ENCODE peak calls at places on chromosomes 5 and 9, in eight cellular contexts. One of them, this sample, is unnamed.

GRCh38 chr5:87210076-87210475 is 57.6 kb upstream of the RASA1 start:
- DNase-seq in prostate gland: no peak
- DNase-seq in H1: no peak
- DNase-seq in tibial nerve: no peak
- DNase-seq in uterus: no peak
- DNase-seq in stomach: no peak
- DNase-seq in breast epithelium: no peak
- DNase-seq in suprapubic skin: no peak
- DNase-seq in this sample: no peak

GRCh38 chr9:107389617-107390071 is 99.9 kb downstream of the KLF4 start:
- DNase-seq in tibial nerve: peak; percentile 42
- DNase-seq in uterus: peak; percentile 69
- DNase-seq in H1: no peak
- DNase-seq in suprapubic skin: no peak
- DNase-seq in prostate gland: peak; percentile 85
- DNase-seq in stomach: peak; percentile 78
- DNase-seq in breast epithelium: peak; percentile 92
- DNase-seq in this sample: no peak

GRCh38 chr9:137045294-137046093 is 483 bp downstream of the NPDC1 start:
- DNase-seq in uterus: no peak
- DNase-seq in tibial nerve: no peak
- DNase-seq in stomach: no peak
- DNase-seq in breast epithelium: no peak
- DNase-seq in H1: no peak
- DNase-seq in suprapubic skin: no peak
- DNase-seq in prostate gland: no peak
- DNase-seq in this sample: no peak

GRCh38 chr5:119049824-119050449 is 20.9 kb upstream of the DMXL1 start:
- DNase-seq in H1: no peak
- DNase-seq in stomach: no peak
- DNase-seq in breast epithelium: no peak
- DNase-seq in uterus: no peak
- DNase-seq in tibial nerve: no peak
- DNase-seq in suprapubic skin: no peak
- DNase-seq in prostate gland: no peak
- DNase-seq in this sample: no peak

GRCh38 chr5:126552614-126553013 is 42.4 kb downstream of the ALDH7A1 start:
- DNase-seq in tibial nerve: no peak
- DNase-seq in breast epithelium: no peak
- DNase-seq in stomach: no peak
- DNase-seq in H1: no peak
- DNase-seq in prostate gland: no peak
- DNase-seq in suprapubic skin: no peak
- DNase-seq in uterus: no peak
- DNase-seq in this sample: no peak

GRCh38 chr9:68822596-68823165 is 117.6 kb downstream of the PIP5K1B start:
- DNase-seq in H1: no peak
- DNase-seq in tibial nerve: no peak
- DNase-seq in stomach: peak; percentile 62
- DNase-seq in uterus: no peak
- DNase-seq in suprapubic skin: no peak
- DNase-seq in breast epithelium: no peak
- DNase-seq in prostate gland: no peak
- DNase-seq in this sample: no peak

GRCh38 chr9:131045300-131046092 is 36.5 kb downstream of the LAMC3 start:
- DNase-seq in tibial nerve: no peak
- DNase-seq in prostate gland: no peak
- DNase-seq in H1: no peak
- DNase-seq in suprapubic skin: no peak
- DNase-seq in uterus: no peak
- DNase-seq in stomach: no peak
- DNase-seq in breast epithelium: no peak
- DNase-seq in this sample: no peak

GRCh38 chr5:139908749-139909148 is 113.1 kb downstream of the PSD2 start:
- DNase-seq in prostate gland: peak; percentile 24
- DNase-seq in uterus: no peak
- DNase-seq in breast epithelium: peak; percentile 57
- DNase-seq in H1: no peak
- DNase-seq in suprapubic skin: no peak
- DNase-seq in tibial nerve: no peak
- DNase-seq in stomach: peak; percentile 13
- DNase-seq in this sample: no peak

GRCh38 chr9:129343697-129344375 is 165.8 kb upstream of the IER5L start:
- DNase-seq in breast epithelium: peak; percentile 61
- DNase-seq in tibial nerve: peak; percentile 46
- DNase-seq in uterus: peak; percentile 76
- DNase-seq in stomach: peak; percentile 42
- DNase-seq in suprapubic skin: no peak
- DNase-seq in prostate gland: no peak
- DNase-seq in H1: no peak
- DNase-seq in this sample: no peak

GRCh38 chr9:33192493-33193245 is 25.5 kb upstream of the B4GALT1 start:
- DNase-seq in H1: no peak
- DNase-seq in uterus: no peak
- DNase-seq in breast epithelium: no peak
- DNase-seq in suprapubic skin: no peak
- DNase-seq in stomach: no peak
- DNase-seq in prostate gland: no peak
- DNase-seq in tibial nerve: no peak
- DNase-seq in this sample: no peak

GRCh38 chr9:35729101-35729500 is 2.9 kb downstream of the TLN1 start:
- DNase-seq in suprapubic skin: no peak
- DNase-seq in tibial nerve: no peak
- DNase-seq in stomach: no peak
- DNase-seq in uterus: no peak
- DNase-seq in H1: no peak
- DNase-seq in breast epithelium: no peak
- DNase-seq in prostate gland: no peak
- DNase-seq in this sample: no peak
- TF ChIP-seq CTCF in suprapubic skin: no peak
- TF ChIP-seq CTCF in tibial nerve: no peak
- TF ChIP-seq CTCF in stomach: no peak
- TF ChIP-seq CTCF in uterus: no peak
- TF ChIP-seq CTCF in H1: no peak
- TF ChIP-seq CTCF in breast epithelium: no peak
- TF ChIP-seq CTCF in prostate gland: no peak
- TF ChIP-seq CTCF in this sample: no peak

GRCh38 chr9:127777368-127777960 is 1.0 kb downstream of the SH2D3C start:
- DNase-seq in suprapubic skin: no peak
- DNase-seq in tibial nerve: no peak
- DNase-seq in prostate gland: no peak
- DNase-seq in stomach: no peak
- DNase-seq in uterus: no peak
- DNase-seq in H1: no peak
- DNase-seq in breast epithelium: no peak
- DNase-seq in this sample: no peak
- TF ChIP-seq POLR2A in suprapubic skin: no peak
- TF ChIP-seq POLR2A in tibial nerve: no peak
- TF ChIP-seq POLR2A in prostate gland: no peak
- TF ChIP-seq POLR2A in stomach: no peak
- TF ChIP-seq POLR2A in uterus: no peak
- TF ChIP-seq POLR2A in H1: no peak
- TF ChIP-seq POLR2A in breast epithelium: no peak
- TF ChIP-seq POLR2A in this sample: no peak

DNA sequence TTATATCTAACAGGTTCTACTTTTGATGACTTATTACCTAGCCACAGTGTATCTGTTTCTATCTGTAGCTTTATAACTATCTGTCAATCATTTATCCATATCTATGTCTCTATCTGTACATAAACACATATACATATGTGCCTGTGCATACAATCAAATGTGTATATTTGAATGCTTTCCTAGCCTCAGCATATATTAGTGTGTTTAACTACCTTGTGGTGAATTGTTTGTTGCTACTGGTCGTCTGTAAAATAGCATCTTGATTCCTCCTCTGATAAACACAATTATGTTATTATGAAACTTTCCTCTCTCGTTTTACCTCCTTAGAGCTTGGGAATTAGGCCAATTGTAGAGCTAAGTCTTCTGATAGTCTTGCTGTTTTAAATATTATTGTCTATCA is 44.4 kb downstream of the PARP8 start:
- DNase-seq in tibial nerve: no peak
- DNase-seq in prostate gland: no peak
- DNase-seq in suprapubic skin: no peak
- DNase-seq in stomach: no peak
- DNase-seq in H1: no peak
- DNase-seq in uterus: no peak
- DNase-seq in breast epithelium: no peak
- DNase-seq in this sample: no peak
- H3K4me1 ChIP-seq in tibial nerve: peaks cover 10% of the 10 kb centered on the region
- H3K4me1 ChIP-seq in prostate gland: no peaks in the 10 kb centered on the region
- H3K4me1 ChIP-seq in suprapubic skin: peaks cover 8% of the 10 kb centered on the region
- H3K4me1 ChIP-seq in stomach: peaks cover 9% of the 10 kb centered on the region
- H3K4me1 ChIP-seq in H1: peaks cover 4% of the 10 kb centered on the region
- H3K4me1 ChIP-seq in uterus: no peaks in the 10 kb centered on the region
- H3K4me1 ChIP-seq in breast epithelium: peaks cover 3% of the 10 kb centered on the region
- H3K4me1 ChIP-seq in this sample: peaks cover 26% of the 10 kb centered on the region

GRCh38 chr9:6382681-6383080 is 30.3 kb upstream of the UHRF2 start:
- DNase-seq in suprapubic skin: no peak
- DNase-seq in breast epithelium: no peak
- DNase-seq in uterus: no peak
- DNase-seq in stomach: no peak
- DNase-seq in prostate gland: no peak
- DNase-seq in tibial nerve: no peak
- DNase-seq in H1: no peak
- DNase-seq in this sample: no peak
- TF ChIP-seq CTCF in suprapubic skin: no peak
- TF ChIP-seq CTCF in breast epithelium: no peak
- TF ChIP-seq CTCF in uterus: no peak
- TF ChIP-seq CTCF in stomach: no peak
- TF ChIP-seq CTCF in prostate gland: no peak
- TF ChIP-seq CTCF in tibial nerve: no peak
- TF ChIP-seq CTCF in H1: no peak
- TF ChIP-seq CTCF in this sample: no peak

GRCh38 chr9:126366366-126367011 is 39.9 kb downstream of the MVB12B start:
- DNase-seq in uterus: no peak
- DNase-seq in tibial nerve: no peak
- DNase-seq in H1: no peak
- DNase-seq in breast epithelium: no peak
- DNase-seq in suprapubic skin: no peak
- DNase-seq in stomach: no peak
- DNase-seq in prostate gland: no peak
- DNase-seq in this sample: no peak
- TF ChIP-seq POLR2A in uterus: no peak
- TF ChIP-seq POLR2A in tibial nerve: no peak
- TF ChIP-seq POLR2A in H1: no peak
- TF ChIP-seq POLR2A in breast epithelium: no peak
- TF ChIP-seq POLR2A in suprapubic skin: no peak
- TF ChIP-seq POLR2A in stomach: no peak
- TF ChIP-seq POLR2A in prostate gland: no peak
- TF ChIP-seq POLR2A in this sample: no peak

DNA sequence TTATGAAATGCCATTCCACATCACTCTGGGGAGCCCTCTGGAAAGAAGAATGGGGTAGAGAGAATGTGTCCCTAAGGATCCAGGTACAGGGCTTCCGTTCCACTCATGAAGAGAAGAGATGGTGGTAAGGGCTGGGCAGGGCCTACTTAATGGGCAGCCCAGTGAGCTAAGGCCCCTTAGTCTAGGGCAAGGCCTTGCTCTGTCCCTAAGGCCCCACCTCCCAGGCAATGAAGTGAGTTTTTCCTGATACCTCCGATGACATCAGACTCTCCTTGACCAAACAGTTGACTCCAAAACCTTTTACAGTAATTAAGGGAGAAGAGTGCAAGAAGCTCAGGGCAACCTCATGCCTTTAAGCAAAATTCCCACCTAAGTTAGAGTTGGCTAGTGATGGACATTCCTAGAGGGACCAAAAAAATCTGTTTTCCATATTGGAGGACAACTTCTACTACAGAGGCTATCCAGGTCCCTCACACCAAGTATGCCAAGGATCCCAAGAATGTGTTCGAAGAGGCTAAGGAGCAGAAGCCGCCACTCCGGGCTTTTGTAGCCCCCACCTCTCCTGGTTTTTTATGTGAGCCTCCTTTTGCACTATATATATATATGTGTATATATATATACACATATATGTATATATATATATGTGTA is 5.9 kb downstream of the KLF9 start:
- DNase-seq in suprapubic skin: peak; percentile 53
- DNase-seq in prostate gland: no peak
- DNase-seq in stomach: no peak
- DNase-seq in H1: no peak
- DNase-seq in tibial nerve: no peak
- DNase-seq in breast epithelium: no peak
- DNase-seq in uterus: no peak
- DNase-seq in this sample: no peak
- H3K4me1 ChIP-seq in suprapubic skin: peaks cover 61% of the 10 kb centered on the region
- H3K4me1 ChIP-seq in prostate gland: peaks cover 8% of the 10 kb centered on the region
- H3K4me1 ChIP-seq in stomach: peaks cover 66% of the 10 kb centered on the region
- H3K4me1 ChIP-seq in H1: peaks cover 17% of the 10 kb centered on the region
- H3K4me1 ChIP-seq in tibial nerve: peaks cover 48% of the 10 kb centered on the region
- H3K4me1 ChIP-seq in breast epithelium: peaks cover 26% of the 10 kb centered on the region
- H3K4me1 ChIP-seq in uterus: peaks cover 8% of the 10 kb centered on the region
- H3K4me1 ChIP-seq in this sample: peaks cover 69% of the 10 kb centered on the region

GRCh38 chr5:128236334-128236733 is 152.8 kb downstream of the SLC12A2 start:
- DNase-seq in uterus: no peak
- DNase-seq in breast epithelium: no peak
- DNase-seq in stomach: no peak
- DNase-seq in prostate gland: no peak
- DNase-seq in suprapubic skin: no peak
- DNase-seq in H1: no peak
- DNase-seq in tibial nerve: no peak
- DNase-seq in this sample: no peak

GRCh38 chr5:128237504-128237903 is 153.9 kb downstream of the SLC12A2 start:
- DNase-seq in stomach: no peak
- DNase-seq in breast epithelium: no peak
- DNase-seq in suprapubic skin: no peak
- DNase-seq in prostate gland: no peak
- DNase-seq in uterus: peak; percentile 36
- DNase-seq in H1: no peak
- DNase-seq in tibial nerve: no peak
- DNase-seq in this sample: no peak

GRCh38 chr5:128237000-128237399 is 153.4 kb downstream of the SLC12A2 start:
- DNase-seq in suprapubic skin: no peak
- DNase-seq in uterus: no peak
- DNase-seq in H1: no peak
- DNase-seq in prostate gland: no peak
- DNase-seq in tibial nerve: no peak
- DNase-seq in breast epithelium: no peak
- DNase-seq in stomach: no peak
- DNase-seq in this sample: no peak

GRCh38 chr5:128234928-128235641 is 151.5 kb downstream of the SLC12A2 start:
- DNase-seq in stomach: no peak
- DNase-seq in breast epithelium: no peak
- DNase-seq in suprapubic skin: no peak
- DNase-seq in prostate gland: no peak
- DNase-seq in H1: no peak
- DNase-seq in tibial nerve: no peak
- DNase-seq in uterus: no peak
- DNase-seq in this sample: no peak
- TF ChIP-seq CTCF in stomach: no peak
- TF ChIP-seq CTCF in breast epithelium: no peak
- TF ChIP-seq CTCF in suprapubic skin: no peak
- TF ChIP-seq CTCF in prostate gland: no peak
- TF ChIP-seq CTCF in H1: no peak
- TF ChIP-seq CTCF in tibial nerve: no peak
- TF ChIP-seq CTCF in uterus: no peak
- TF ChIP-seq CTCF in this sample: no peak